ENCODE peak calls at places on chromosomes 4 and X, in ten cellular contexts. Y is astrocyte; L is CD8-positive, alpha-beta memory T cell; H is T47D; V is H9; F is activated T-cell treated with anti-CD3 and anti-CD28 coated beads for 1 hour; C is neuronal stem cell; I is H7; A is NCI-H345; R is stimulated activated CD8-positive, alpha-beta memory T cell treated with anti-CD3 and anti-CD28 coated beads, Interleukin-15, amount 100 ng/mL, for 4 hours. U is an unnamed sample.

GRCh38 chr4:53804719-53805118 is 213.4 kb upstream of the LNX1 start:
- DNase-seq in Y (no peak), L (no peak), H (peak; percentile 57), V (peak; percentile 48), F (no peak), C (no peak), I (peak; percentile 23), A (no peak), R (no peak), U (peak; percentile 18)

GRCh38 chr4:140098481-140099132 is 55.4 kb downstream of the MAML3 start:
- DNase-seq in Y (peak; percentile 86), L (no peak), H (no peak), V (no peak), F (no peak), C (no peak), I (no peak), A (no peak), R (no peak), U (no peak)

GRCh38 chrX:37684918-37685317 is 673 bp upstream of the XK start:
- DNase-seq in Y (no peak), L (no peak), H (no peak), V (no peak), F (no peak), C (no peak), I (peak; percentile 16), A (no peak), R (no peak), U (no peak)

GRCh38 chrX:17740137-17741122 is 3.1 kb downstream of the SCML1 start:
- DNase-seq in Y (no peak), L (no peak), H (no peak), V (no peak), F (no peak), C (no peak), I (no peak), A (no peak), R (no peak), U (no peak)

GRCh38 chrX:12269484-12269883 is 131.2 kb downstream of the FRMPD4 start:
- DNase-seq in Y (no peak), L (no peak), H (no peak), V (no peak), F (no peak), C (no peak), I (no peak), A (no peak), R (no peak), U (no peak)

GRCh38 chr4:122205687-122206086 is 53.6 kb downstream of the BLTP1 start:
- DNase-seq in Y (no peak), L (no peak), H (peak; percentile 41), V (no peak), F (no peak), C (no peak), I (no peak), A (no peak), R (no peak), U (no peak)

GRCh38 chrX:43975747-43976146 is 2.6 kb upstream of the NDP start:
- DNase-seq in Y (no peak), L (no peak), H (peak; percentile 4), V (no peak), F (no peak), C (no peak), I (no peak), A (no peak), R (no peak), U (no peak)

GRCh38 chrX:78199851-78200250 is 60.4 kb upstream of the TAF9B start:
- DNase-seq in Y (no peak), L (no peak), H (peak; percentile 53), V (no peak), F (no peak), C (no peak), I (peak; percentile 8), A (no peak), R (no peak), U (peak; percentile 9)

GRCh38 chr4:139419388-139419914 is 34.5 kb upstream of the RAB33B start:
- DNase-seq in Y (peak; percentile 94), L (no peak), H (no peak), V (no peak), F (no peak), C (no peak), I (no peak), A (no peak), R (no peak), U (no peak)

GRCh38 chrX:70039758-70040157 is 10.0 kb downstream of the AWAT2 start:
- DNase-seq in Y (no peak), L (no peak), H (peak; percentile 18), V (no peak), F (no peak), C (no peak), I (no peak), A (no peak), R (no peak), U (no peak)

GRCh38 chrX:151715735-151716134 is at the start of gene FATE1:
- DNase-seq in Y (no peak), L (no peak), H (no peak), V (no peak), F (no peak), C (no peak), I (no peak), A (no peak), R (no peak), U (no peak)

GRCh38 chr4:41645716-41646115 is 102.8 kb downstream of the PHOX2B start:
- DNase-seq in Y (no peak), L (no peak), H (peak; percentile 57), V (no peak), F (no peak), C (no peak), I (no peak), A (no peak), R (no peak), U (no peak)

GRCh38 chrX:1106478-1107210 is 105.8 kb downstream of the CRLF2 start:
- DNase-seq in Y (no peak), L (no peak), H (no peak), V (peak; percentile 38), F (no peak), C (no peak), I (peak; percentile 14), A (no peak), R (no peak), U (peak; percentile 19)

GRCh38 chr4:1242506-1243450 is 6.2 kb downstream of the CTBP1 start:
- DNase-seq in Y (no peak), L (peak; percentile 40), H (no peak), V (no peak), F (no peak), C (no peak), I (peak; percentile 58), A (no peak), R (no peak), U (no peak)

GRCh38 chrX:45434231-45434630 is 233.6 kb upstream of the DIPK2B start:
- DNase-seq in Y (no peak), L (no peak), H (peak; percentile 70), V (no peak), F (no peak), C (no peak), I (no peak), A (no peak), R (no peak), U (no peak)

U was measured in neural progenitor cell.